ENCODE peak calls at places on chromosome 21, in eight cellular contexts. Z is left ventricle myocardium inferior; E is GM04504; H is upper lobe of right lung; W is tibial artery; Q is effector CD4-positive, alpha-beta T cell; N is stimulated activated CD8-positive, alpha-beta memory T cell treated with anti-CD3 and anti-CD28 coated beads, Interleukin-15, amount 100 ng/mL, for 24 hours; J is lung. A is an unnamed sample.

GRCh38 chr21:34072145-34073031 is 990 bp upstream of the MRPS6 start:
- DNase-seq in J (peak), W (peak), Z (no peak), H (no peak), Q (peak), N (no peak), E (no peak), A (no peak)

GRCh38 chr21:44421901-44422840 is 33.1 kb upstream of the LRRC3 start:
- DNase-seq in N (no peak), E (no peak), W (peak), Q (no peak), Z (peak), J (no peak), H (peak), A (peak)

GRCh38 chr21:41411449-41412089 is 14.5 kb upstream of the MX1 start:
- DNase-seq in E (no peak), Z (no peak), Q (no peak), H (peak), W (no peak), J (peak), N (no peak), A (no peak)

GRCh38 chr21:35861656-35862055 is 198.7 kb downstream of the SETD4 start:
- DNase-seq in N (no peak), Z (no peak), W (no peak), J (no peak), Q (no peak), E (peak), H (no peak), A (no peak)

GRCh38 chr21:21101911-21102310 is 103.7 kb downstream of the NCAM2 start:
- DNase-seq in J (no peak), N (no peak), E (no peak), W (no peak), Z (no peak), H (no peak), Q (no peak), A (no peak)

GRCh38 chr21:26732442-26733221 is 112.6 kb downstream of the ADAMTS1 start:
- DNase-seq in E (no peak), Q (no peak), H (peak), N (no peak), J (peak), Z (no peak), W (peak), A (no peak)

GRCh38 chr21:42636535-42636914 is 16.9 kb upstream of the PDE9A start:
- DNase-seq in E (peak), H (no peak), W (no peak), J (no peak), Q (no peak), Z (no peak), N (no peak), A (no peak)

GRCh38 chr21:31329431-31330143 is 14.5 kb downstream of the TIAM1 start:
- DNase-seq in Z (no peak), H (no peak), J (no peak), Q (no peak), E (no peak), W (no peak), N (no peak), A (no peak)

GRCh38 chr21:41706678-41707077 is 60.2 kb downstream of the RIPK4 start:
- DNase-seq in N (no peak), W (no peak), E (no peak), Z (no peak), Q (no peak), H (no peak), J (no peak), A (no peak)

GRCh38 chr21:43727571-43728466 is 8.9 kb downstream of the PDXK start:
- DNase-seq in W (no peak), Q (no peak), Z (peak), E (no peak), H (peak), N (no peak), J (peak), A (no peak)

GRCh38 chr21:32120231-32120630 is 158.6 kb downstream of the MIS18A start:
- DNase-seq in Z (no peak), N (no peak), W (no peak), E (no peak), J (no peak), Q (no peak), H (no peak), A (no peak)

GRCh38 chr21:43778469-43779335 is 2.6 kb upstream of the CSTB start:
- DNase-seq in Q (no peak), J (no peak), W (no peak), E (no peak), N (no peak), H (no peak), Z (no peak), A (no peak)

GRCh38 chr21:23245231-23245630 is 2247.0 kb downstream of the NCAM2 start:
- DNase-seq in W (no peak), Z (no peak), H (no peak), J (no peak), N (no peak), E (no peak), Q (no peak), A (no peak)

GRCh38 chr21:45513003-45513706 is 29.1 kb downstream of the SLC19A1 start:
- DNase-seq in J (peak), E (no peak), Q (no peak), W (no peak), H (peak), Z (peak), N (no peak), A (no peak)

GRCh38 chr21:33023574-33024277 is 2.0 kb upstream of the OLIG2 start:
- DNase-seq in J (no peak), Z (no peak), W (no peak), H (no peak), E (no peak), N (no peak), Q (no peak), A (no peak)

GRCh38 chr21:44912158-44912473 is 8.6 kb downstream of the ITGB2 start:
- DNase-seq in H (no peak), Q (no peak), N (no peak), E (no peak), Z (no peak), J (no peak), W (no peak), A (no peak)

GRCh38 chr21:31444061-31444460 is 100.0 kb upstream of the TIAM1 start:
- DNase-seq in Z (peak), Q (no peak), W (peak), H (no peak), E (no peak), N (no peak), J (no peak), A (no peak)

GRCh38 chr21:15442743-15443142 is 287.0 kb upstream of the USP25 start:
- DNase-seq in H (no peak), Q (no peak), E (no peak), N (no peak), W (no peak), Z (no peak), J (no peak), A (no peak)

GRCh38 chr21:27366846-27367245 is 400.0 kb upstream of the ADAMTS5 start:
- DNase-seq in Z (no peak), N (no peak), W (no peak), J (no peak), Q (no peak), E (peak), H (no peak), A (no peak)

A was measured in omental fat pad.